ENCODE peak calls at places on chromosomes 13 and 19, in five cellular contexts. X is breast epithelium, R is testis, Z is fibroblast of lung, A is HCT116. Q is an unnamed sample.

GRCh38 chr19:16661480-16662034 is 618 bp downstream of the TMEM38A start:
- DNase-seq in X (peak; percentile 19), Z (no peak), A (no peak), R (peak; percentile 57), Q (no peak)

GRCh38 chr13:21365574-21365973 is 93.5 kb downstream of the ZDHHC20 start:
- DNase-seq in Z (no peak), A (no peak), X (no peak), R (no peak), Q (peak; percentile 68)

GRCh38 chr13:76976488-76976887 is 15.4 kb upstream of the CLN5 start:
- DNase-seq in X (no peak), A (no peak), R (no peak), Z (peak; percentile 87), Q (no peak)

GRCh38 chr13:109678459-109678858 is 107.9 kb downstream of the IRS2 start:
- DNase-seq in R (no peak), X (no peak), Z (no peak), A (no peak), Q (peak; percentile 31)

GRCh38 chr19:16117594-16118033 is 5.9 kb downstream of the RAB8A start:
- DNase-seq in R (no peak), X (no peak), A (no peak), Z (no peak), Q (no peak)

GRCh38 chr19:2061936-2062729 is 11.1 kb upstream of the MKNK2 start:
- DNase-seq in X (no peak), A (no peak), R (no peak), Z (no peak), Q (no peak)

GRCh38 chr13:66618702-66619101 is 611.4 kb downstream of the PCDH9 start:
- DNase-seq in R (no peak), A (peak; percentile 26), Z (peak; percentile 46), X (no peak), Q (no peak)

GRCh38 chr13:20461860-20462532 is 63.7 kb downstream of the CRYL1 start:
- DNase-seq in X (no peak), R (no peak), Z (peak; percentile 38), A (no peak), Q (peak; percentile 31)

GRCh38 chr19:54440641-54441040 is 8.4 kb upstream of the LENG8 start:
- DNase-seq in R (no peak), Z (no peak), A (no peak), X (no peak), Q (no peak)

GRCh38 chr19:54436031-54436523 is 12.9 kb upstream of the LENG8 start:
- DNase-seq in A (no peak), X (no peak), Z (no peak), R (peak; percentile 56), Q (no peak)

GRCh38 chr19:54435551-54436016 is 13.4 kb upstream of the LENG8 start:
- DNase-seq in A (no peak), X (no peak), Z (no peak), R (no peak), Q (no peak)

GRCh38 chr19:54436561-54437229 is 12.3 kb upstream of the LENG8 start:
- DNase-seq in A (no peak), X (no peak), R (no peak), Z (no peak), Q (no peak)

GRCh38 chr19:54439174-54439851 is 9.7 kb upstream of the LENG8 start:
- DNase-seq in X (peak; percentile 60), Z (peak; percentile 34), A (no peak), R (peak; percentile 77), Q (no peak)
- TF ChIP-seq CTCF in X (peak; percentile 52), Z (peak; percentile 38), A (peak; percentile 57), R (no peak), Q (no peak)

DNA sequence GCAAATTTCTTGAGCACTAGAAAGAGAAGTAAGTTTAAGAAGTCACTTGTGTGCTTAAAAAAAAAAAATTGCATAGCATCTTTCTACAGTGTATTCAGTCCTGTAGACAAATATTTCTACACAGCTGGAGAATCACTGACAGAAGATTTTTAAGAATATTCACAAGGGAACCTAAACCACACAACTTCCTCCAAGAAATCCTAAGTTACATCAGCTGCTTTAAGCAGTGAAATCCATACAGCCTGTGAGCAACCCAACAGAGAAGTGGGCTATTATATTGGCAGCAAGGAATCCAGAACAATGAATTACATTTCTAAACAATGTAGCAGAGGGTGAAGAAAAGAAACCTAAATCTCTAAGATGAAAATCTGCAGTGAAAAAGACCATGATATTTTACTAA is 1.5 kb downstream of the DOCK9 start:
- DNase-seq in R (no peak), A (no peak), Z (peak; percentile 57), X (no peak), Q (no peak)
- H3K4me3 ChIP-seq in R (no peak overlapping the region), A (no peak overlapping the region), Z (no peak overlapping the region), X (peak overlapping the region; percentile 67), Q (peak overlapping the region; percentile 48)

GRCh38 chr19:57110592-57111328 is 9.0 kb upstream of the USP29 start:
- DNase-seq in R (no peak), A (no peak), Z (no peak), X (no peak), Q (no peak)
- H3K9me3 ChIP-seq in R (no peaks in the 10 kb centered on the region), A (peaks cover 22% of the 10 kb centered on the region), Z (no peaks in the 10 kb centered on the region), X (peaks cover 25% of the 10 kb centered on the region), Q (peaks cover 35% of the 10 kb centered on the region)

DNA sequence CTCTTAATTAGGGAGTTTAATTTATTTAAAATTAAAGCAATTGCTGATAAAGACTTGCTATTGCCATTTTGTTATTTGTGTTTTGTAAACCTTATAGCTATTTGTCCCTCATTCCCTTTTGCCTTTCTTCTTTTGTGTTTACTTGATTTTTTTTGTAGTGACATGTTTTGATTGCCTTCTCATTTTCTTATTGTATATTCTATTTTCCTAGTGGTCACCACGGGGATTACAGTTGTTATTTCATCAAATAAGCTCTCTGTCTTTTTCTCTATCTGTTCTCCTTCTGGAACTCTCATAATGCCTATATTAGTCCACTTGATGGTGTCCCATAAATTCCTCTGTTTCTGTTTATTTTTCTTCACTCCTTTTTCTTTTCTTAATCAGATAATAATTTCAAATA is 64.4 kb upstream of the FRY start:
- DNase-seq in Z (no peak), R (no peak), X (no peak), A (no peak), Q (no peak)
- TF ChIP-seq CTCF in Z (no peak), R (no peak), X (no peak), A (no peak), Q (no peak)

GRCh38 chr19:9159891-9160290 is 18.9 kb upstream of the OR7D2 start:
- DNase-seq in R (no peak), Z (no peak), X (no peak), A (no peak), Q (no peak)
- H3K4me3 ChIP-seq in R (no peak overlapping the region), Z (no peak overlapping the region), X (peak overlapping the region; percentile 10), A (no peak overlapping the region), Q (no peak overlapping the region)